ENCODE peak calls at places on chromosomes 7 and 10, in nine cellular contexts. J, N, A, H, V, E, B, U and G are unnamed samples.

GRCh38 chr7:66871076-66871475 is 49.9 kb upstream of the TMEM248 start:
- DNase-seq in A (no peak), J (no peak), H (peak; percentile 17), U (no peak), V (no peak), E (no peak), N (no peak), B (no peak), G (no peak)

GRCh38 chr7:2114052-2114451 is 118.7 kb downstream of the MAD1L1 start:
- DNase-seq in J (no peak), U (no peak), V (no peak), H (peak; percentile 82), N (peak; percentile 37), B (no peak), E (no peak), A (peak; percentile 60), G (no peak)

GRCh38 chr7:155594961-155595366 is 48.6 kb upstream of the CNPY1 start:
- DNase-seq in H (no peak), U (no peak), V (no peak), N (peak; percentile 52), E (no peak), B (no peak), J (no peak), A (no peak), G (no peak)

GRCh38 chr7:1112625-1113547 is 25.0 kb downstream of the GPER1 start:
- DNase-seq in E (no peak), V (no peak), U (no peak), N (no peak), B (no peak), J (no peak), A (no peak), H (no peak), G (no peak)

GRCh38 chr10:124943301-124944092 is 1.6 kb downstream of the ZRANB1 start:
- DNase-seq in E (no peak), V (no peak), N (no peak), A (peak; percentile 69), U (no peak), J (no peak), B (no peak), H (peak; percentile 92), G (peak; percentile 33)

GRCh38 chr10:71209324-71210030 is 2.9 kb upstream of the UNC5B start:
- DNase-seq in U (no peak), N (no peak), B (no peak), H (no peak), V (no peak), A (no peak), E (no peak), J (no peak), G (no peak)

GRCh38 chr7:64887756-64888508 is 15.1 kb upstream of the ZNF273 start:
- DNase-seq in E (no peak), N (peak; percentile 64), H (peak; percentile 24), A (no peak), J (no peak), B (peak; percentile 26), V (no peak), U (no peak), G (no peak)

GRCh38 chr10:50497758-50498157 is 126.0 kb downstream of the SGMS1 start:
- DNase-seq in A (peak; percentile 2), E (no peak), J (no peak), B (no peak), V (no peak), H (peak; percentile 92), U (no peak), N (no peak), G (peak; percentile 88)

GRCh38 chr7:124552217-124552616 is 213.4 kb downstream of the GPR37 start:
- DNase-seq in H (peak; percentile 2), E (no peak), N (no peak), V (no peak), J (no peak), A (no peak), B (no peak), U (no peak), G (no peak)

GRCh38 chr7:94190599-94191061 is 186.5 kb upstream of the BET1 start:
- DNase-seq in E (no peak), B (no peak), J (no peak), V (peak; percentile 55), H (peak; percentile 97), A (peak; percentile 88), N (no peak), U (no peak), G (peak; percentile 81)

GRCh38 chr10:95406651-95407280 is 116.0 kb upstream of the PDLIM1 start:
- DNase-seq in V (peak; percentile 22), H (no peak), B (no peak), J (no peak), A (no peak), N (no peak), E (no peak), U (no peak), G (no peak)

GRCh38 chr7:50641442-50642405 is 76.5 kb upstream of the DDC start:
- DNase-seq in E (no peak), B (no peak), U (peak; percentile 68), A (no peak), V (no peak), N (no peak), H (no peak), J (no peak), G (no peak)

GRCh38 chr7:5549096-5549896 is 125.7 kb upstream of the TNRC18 start:
- DNase-seq in U (no peak), N (peak; percentile 93), V (no peak), E (no peak), B (no peak), A (peak; percentile 99), H (peak; percentile 44), J (no peak), G (peak; percentile 67)

GRCh38 chr10:101441539-101442455 is 87.8 kb downstream of the BTRC start:
- DNase-seq in E (no peak), V (peak; percentile 62), B (no peak), H (peak; percentile 90), N (peak; percentile 82), A (peak; percentile 2), J (peak; percentile 44), U (no peak), G (peak; percentile 71)

GRCh38 chr7:29561271-29561670 is 2.4 kb upstream of the PRR15 start:
- DNase-seq in A (no peak), N (no peak), E (no peak), J (no peak), B (no peak), U (no peak), H (no peak), V (no peak), G (no peak)

GRCh38 chr7:22561895-22562593 is 62.1 kb upstream of the STEAP1B start:
- DNase-seq in V (no peak), H (no peak), E (no peak), J (no peak), U (no peak), N (no peak), A (no peak), B (no peak), G (peak; percentile 46)

GRCh38 chr7:150382844-150383225 is 3.7 kb downstream of the ZNF775 start:
- DNase-seq in U (no peak), E (no peak), B (no peak), J (no peak), A (no peak), H (no peak), N (no peak), V (no peak), G (no peak)

GRCh38 chr10:11919271-11919670 is 96.1 kb downstream of the PROSER2 start:
- DNase-seq in H (no peak), V (no peak), U (no peak), B (no peak), N (no peak), J (no peak), A (no peak), E (no peak), G (no peak)

GRCh38 chr7:29609162-29610030 is 45.8 kb downstream of the PRR15 start:
- DNase-seq in A (peak; percentile 73), H (peak; percentile 43), U (no peak), J (no peak), B (no peak), V (peak; percentile 25), N (peak; percentile 92), E (no peak), G (no peak)

GRCh38 chr7:138934861-138935260 is 46.3 kb downstream of the KIAA1549 start:
- DNase-seq in V (no peak), B (no peak), E (no peak), A (no peak), N (peak; percentile 14), U (no peak), J (no peak), H (peak; percentile 39), G (peak; percentile 61)

GRCh38 chr10:71773221-71773971 is at the start of gene VSIR:
- DNase-seq in U (peak; percentile 63), H (peak; percentile 82), N (peak; percentile 75), V (peak; percentile 51), A (no peak), J (no peak), E (peak; percentile 43), B (peak; percentile 92), G (peak; percentile 56)

GRCh38 chr10:5453749-5454489 is 41.6 kb downstream of the NET1 start:
- DNase-seq in H (no peak), A (no peak), E (no peak), V (no peak), N (no peak), B (no peak), U (no peak), J (no peak), G (no peak)

GRCh38 chr10:130000918-130001317 is 36.8 kb upstream of the EBF3 start:
- DNase-seq in U (no peak), V (no peak), E (no peak), H (no peak), B (no peak), J (no peak), N (no peak), A (no peak), G (no peak)

GRCh38 chr7:42234736-42235135 is 2.3 kb downstream of the GLI3 start:
- DNase-seq in J (no peak), U (no peak), E (no peak), B (no peak), A (no peak), H (no peak), V (no peak), N (no peak), G (no peak)

GRCh38 chr7:81672872-81673271 is 97.0 kb downstream of the HGF start:
- DNase-seq in A (no peak), H (no peak), B (no peak), E (no peak), N (no peak), J (no peak), U (no peak), V (no peak), G (no peak)

GRCh38 chr7:130566168-130566897 is 74.4 kb downstream of the MEST start:
- DNase-seq in H (peak; percentile 80), N (no peak), B (no peak), U (no peak), E (no peak), J (no peak), A (no peak), V (no peak), G (no peak)

GRCh38 chr7:130907439-130907838 is 173.4 kb upstream of the KLF14 start:
- DNase-seq in H (peak; percentile 69), V (no peak), U (no peak), E (no peak), J (no peak), B (no peak), N (no peak), A (no peak), G (no peak)

GRCh38 chr7:36047254-36047653 is 105.8 kb upstream of the EEPD1 start:
- DNase-seq in B (no peak), A (no peak), U (no peak), E (no peak), J (no peak), H (peak; percentile 76), V (no peak), N (peak; percentile 21), G (no peak)

GRCh38 chr10:29950391-29950790 is 109.0 kb downstream of the JCAD start:
- DNase-seq in H (no peak), J (no peak), N (no peak), E (no peak), V (no peak), B (no peak), A (no peak), U (no peak), G (no peak)

GRCh38 chr7:30750574-30751256 is 1.2 kb upstream of the INMT start:
- DNase-seq in A (no peak), U (peak; percentile 63), J (no peak), N (peak; percentile 80), B (no peak), H (peak; percentile 94), E (no peak), V (no peak), G (no peak)

GRCh38 chr10:98377536-98377935 is 37.4 kb downstream of the PYROXD2 start:
- DNase-seq in H (no peak), E (no peak), N (no peak), A (no peak), U (no peak), B (no peak), J (no peak), V (no peak), G (no peak)